ENCODE peak calls at places on chromosomes 13 and 19, in seven cellular contexts. Y is lower leg skin, M is foreskin fibroblast, E is A549, S is neural progenitor cell, L is glutamatergic neuron, X is brain microvascular endothelial cell. H is an unnamed sample.

GRCh38 chr19:53553865-53554791 is 16.2 kb downstream of the ZNF331 start:
- DNase-seq in Y (peak), M (peak), E (peak), S (no peak), L (peak), X (peak), H (no peak)

GRCh38 chr19:39919976-39920375 is 14.5 kb downstream of the FCGBP start:
- DNase-seq in Y (no peak), M (no peak), E (no peak), S (no peak), L (no peak), X (no peak), H (no peak)

GRCh38 chr19:12801466-12802266 is at the start of the genes PRDX2 and THSD8:
- DNase-seq in Y (peak), M (peak), E (no peak), S (peak), L (peak), X (no peak), H (peak)

GRCh38 chr19:39430675-39431593 is 4.8 kb downstream of the RPS16 start:
- DNase-seq in Y (no peak), M (no peak), E (peak), S (no peak), L (no peak), X (peak), H (peak)

GRCh38 chr19:50496189-50497029 is 14.6 kb downstream of the JOSD2 start:
- DNase-seq in Y (no peak), M (no peak), E (peak), S (peak), L (peak), X (no peak), H (peak)

GRCh38 chr13:30463820-30464495 is 1.8 kb downstream of the HMGB1 start:
- DNase-seq in Y (peak), M (peak), E (peak), S (no peak), L (peak), X (peak), H (no peak)

GRCh38 chr13:43865892-43866291 is 13.6 kb downstream of the CCDC122 start:
- DNase-seq in Y (no peak), M (peak), E (peak), S (no peak), L (no peak), X (no peak), H (no peak)

GRCh38 chr13:97797553-97797952 is 155.9 kb upstream of the IPO5 start:
- DNase-seq in Y (no peak), M (no peak), E (no peak), S (no peak), L (no peak), X (no peak), H (no peak)

GRCh38 chr13:40793339-40793738 is 3.9 kb downstream of the SLC25A15 start:
- DNase-seq in Y (no peak), M (no peak), E (no peak), S (no peak), L (no peak), X (no peak), H (no peak)

GRCh38 chr19:31354316-31354715 is 5.1 kb upstream of the TSHZ3 start:
- DNase-seq in Y (no peak), M (no peak), E (no peak), S (no peak), L (no peak), X (no peak), H (no peak)

GRCh38 chr13:98508280-98509074 is 68.4 kb downstream of the STK24 start:
- DNase-seq in Y (no peak), M (peak), E (peak), S (no peak), L (no peak), X (peak), H (no peak)

GRCh38 chr13:73307481-73307880 is 248.7 kb downstream of the KLF5 start:
- DNase-seq in Y (no peak), M (no peak), E (no peak), S (no peak), L (no peak), X (no peak), H (no peak)

GRCh38 chr19:40776966-40777794 is 867 bp upstream of the RAB4B start:
- DNase-seq in Y (peak), M (peak), E (peak), S (peak), L (peak), X (peak), H (peak)

GRCh38 chr13:36298535-36299068 is 988 bp upstream of the CCDC169 start:
- DNase-seq in Y (no peak), M (no peak), E (no peak), S (peak), L (no peak), X (no peak), H (no peak)

GRCh38 chr19:5137114-5137513 is 168.2 kb downstream of the KDM4B start:
- DNase-seq in Y (no peak), M (no peak), E (no peak), S (no peak), L (no peak), X (no peak), H (no peak)

GRCh38 chr19:8487137-8487851 is 15.1 kb downstream of the PRAM1 start:
- DNase-seq in Y (no peak), M (no peak), E (no peak), S (no peak), L (no peak), X (no peak), H (no peak)

GRCh38 chr13:30400376-30400775 is 21.9 kb upstream of the UBE2L5 start:
- DNase-seq in Y (no peak), M (no peak), E (no peak), S (no peak), L (no peak), X (no peak), H (no peak)

GRCh38 chr19:4229179-4229931 is at the start of gene EBI3:
- DNase-seq in Y (no peak), M (peak), E (peak), S (no peak), L (peak), X (peak), H (peak)

GRCh38 chr13:26760835-26761582 is 423 bp upstream of the GPR12 start:
- DNase-seq in Y (no peak), M (no peak), E (no peak), S (peak), L (peak), X (no peak), H (peak)

GRCh38 chr13:20623000-20623399 is 56.0 kb downstream of the IFT88 start:
- DNase-seq in Y (no peak), M (no peak), E (no peak), S (no peak), L (no peak), X (no peak), H (no peak)
- TF ChIP-seq CTCF in Y (no peak), M (no peak), E (no peak), S (no peak), L (no peak), X (no peak), H (no peak)

GRCh38 chr19:44113784-44114390 is 688 bp downstream of the ZNF225 start:
- DNase-seq in Y (peak), M (no peak), E (no peak), S (peak), L (no peak), X (no peak), H (peak)

GRCh38 chr19:44111910-44112463 is 1.2 kb upstream of the ZNF225 start:
- DNase-seq in Y (no peak), M (peak), E (no peak), S (peak), L (peak), X (peak), H (no peak)

GRCh38 chr19:44112802-44113137 is 429 bp upstream of the ZNF225 start:
- DNase-seq in Y (no peak), M (no peak), E (no peak), S (no peak), L (no peak), X (no peak), H (no peak)

GRCh38 chr19:44109458-44109857 is 3.7 kb upstream of the ZNF225 start:
- DNase-seq in Y (no peak), M (no peak), E (no peak), S (no peak), L (no peak), X (no peak), H (no peak)

GRCh38 chr19:44113138-44113783 is at the start of gene ZNF225:
- DNase-seq in Y (peak), M (peak), E (peak), S (peak), L (peak), X (peak), H (peak)
- TF ChIP-seq CTCF in Y (no peak), M (no peak), E (no peak), S (no peak), L (no peak), X (peak), H (no peak)

GRCh38 chr13:75482820-75483079 is 781 bp upstream of the TBC1D4 start:
- DNase-seq in Y (no peak), M (no peak), E (no peak), S (no peak), L (no peak), X (no peak), H (no peak)
- TF ChIP-seq CTCF in Y (no peak), M (no peak), E (no peak), S (no peak), L (peak), X (no peak), H (no peak)

GRCh38 chr19:15101479-15102082 is 5.6 kb upstream of the SYDE1 start:
- DNase-seq in Y (no peak), M (no peak), E (peak), S (peak), L (peak), X (peak), H (peak)
- TF ChIP-seq CTCF in Y (no peak), M (peak), E (peak), S (peak), L (peak), X (peak), H (peak)

GRCh38 chr19:15280915-15281683 is 48.9 kb upstream of the EPHX3 start:
- DNase-seq in Y (peak), M (peak), E (peak), S (peak), L (peak), X (peak), H (peak)
- TF ChIP-seq CTCF in Y (no peak), M (peak), E (no peak), S (peak), L (no peak), X (peak), H (no peak)

H was measured in Calu3.